ENCODE peak calls at places on chromosomes 6 and 20, in six cellular contexts. One of them, this sample, is unnamed.

GRCh38 chr20:45036044-45036755 is 64.7 kb downstream of the KCNS1 start:
- DNase-seq in choroid plexus epithelial cell: peak; percentile 79
- DNase-seq in RWPE1: peak; percentile 69
- DNase-seq in Kasumi-1: no peak
- DNase-seq in GM10248: no peak
- DNase-seq in head of caudate nucleus: no peak
- DNase-seq in this sample: no peak

GRCh38 chr6:108492131-108492766 is 68.5 kb upstream of the FOXO3 start:
- DNase-seq in choroid plexus epithelial cell: peak; percentile 82
- DNase-seq in RWPE1: peak; percentile 39
- DNase-seq in Kasumi-1: peak; percentile 67
- DNase-seq in GM10248: peak; percentile 33
- DNase-seq in head of caudate nucleus: no peak
- DNase-seq in this sample: no peak

GRCh38 chr6:303948-304558 is 11.8 kb downstream of the DUSP22 start:
- DNase-seq in choroid plexus epithelial cell: no peak
- DNase-seq in RWPE1: no peak
- DNase-seq in Kasumi-1: no peak
- DNase-seq in GM10248: no peak
- DNase-seq in head of caudate nucleus: no peak
- DNase-seq in this sample: no peak

GRCh38 chr6:95249176-95249575 is 328.2 kb upstream of the MANEA start:
- DNase-seq in choroid plexus epithelial cell: peak; percentile 87
- DNase-seq in RWPE1: no peak
- DNase-seq in Kasumi-1: no peak
- DNase-seq in GM10248: no peak
- DNase-seq in head of caudate nucleus: no peak
- DNase-seq in this sample: no peak

GRCh38 chr6:121838842-121839241 is 403.4 kb downstream of the GJA1 start:
- DNase-seq in choroid plexus epithelial cell: peak; percentile 91
- DNase-seq in RWPE1: no peak
- DNase-seq in Kasumi-1: peak; percentile 60
- DNase-seq in GM10248: no peak
- DNase-seq in head of caudate nucleus: no peak
- DNase-seq in this sample: no peak

GRCh38 chr6:40936810-40937209 is 102.2 kb downstream of the UNC5CL start:
- DNase-seq in choroid plexus epithelial cell: peak; percentile 70
- DNase-seq in RWPE1: peak; percentile 64
- DNase-seq in Kasumi-1: no peak
- DNase-seq in GM10248: no peak
- DNase-seq in head of caudate nucleus: no peak
- DNase-seq in this sample: no peak

GRCh38 chr6:100186552-100186951 is 192.5 kb upstream of the MCHR2 start:
- DNase-seq in choroid plexus epithelial cell: no peak
- DNase-seq in RWPE1: no peak
- DNase-seq in Kasumi-1: no peak
- DNase-seq in GM10248: no peak
- DNase-seq in head of caudate nucleus: no peak
- DNase-seq in this sample: no peak

GRCh38 chr6:139290787-139291294 is 957 bp downstream of the TXLNB start:
- DNase-seq in choroid plexus epithelial cell: peak; percentile 81
- DNase-seq in RWPE1: no peak
- DNase-seq in Kasumi-1: peak; percentile 89
- DNase-seq in GM10248: peak; percentile 81
- DNase-seq in head of caudate nucleus: no peak
- DNase-seq in this sample: no peak

GRCh38 chr6:33029297-33030184 is 20.1 kb upstream of the HLA-DOA start:
- DNase-seq in choroid plexus epithelial cell: peak; percentile 49
- DNase-seq in RWPE1: no peak
- DNase-seq in Kasumi-1: no peak
- DNase-seq in GM10248: peak; percentile 64
- DNase-seq in head of caudate nucleus: no peak
- DNase-seq in this sample: no peak

GRCh38 chr6:20583447-20583806 is 49.2 kb downstream of the CDKAL1 start:
- DNase-seq in choroid plexus epithelial cell: no peak
- DNase-seq in RWPE1: no peak
- DNase-seq in Kasumi-1: no peak
- DNase-seq in GM10248: no peak
- DNase-seq in head of caudate nucleus: no peak
- DNase-seq in this sample: no peak

GRCh38 chr6:139518556-139519091 is 144.2 kb upstream of the CITED2 start:
- DNase-seq in choroid plexus epithelial cell: no peak
- DNase-seq in RWPE1: no peak
- DNase-seq in Kasumi-1: no peak
- DNase-seq in GM10248: no peak
- DNase-seq in head of caudate nucleus: no peak
- DNase-seq in this sample: no peak

GRCh38 chr6:105900120-105900937 is 185.8 kb upstream of the PRDM1 start:
- DNase-seq in choroid plexus epithelial cell: peak; percentile 73
- DNase-seq in RWPE1: no peak
- DNase-seq in Kasumi-1: no peak
- DNase-seq in GM10248: no peak
- DNase-seq in head of caudate nucleus: no peak
- DNase-seq in this sample: no peak

GRCh38 chr6:147266821-147267220 is 62.6 kb downstream of the STXBP5 start:
- DNase-seq in choroid plexus epithelial cell: no peak
- DNase-seq in RWPE1: no peak
- DNase-seq in Kasumi-1: no peak
- DNase-seq in GM10248: no peak
- DNase-seq in head of caudate nucleus: no peak
- DNase-seq in this sample: no peak

GRCh38 chr6:32186496-32186840 is 2.4 kb upstream of the AGER start:
- DNase-seq in choroid plexus epithelial cell: no peak
- DNase-seq in RWPE1: no peak
- DNase-seq in Kasumi-1: no peak
- DNase-seq in GM10248: no peak
- DNase-seq in head of caudate nucleus: no peak
- DNase-seq in this sample: no peak